ENCODE peak calls at places on chromosomes 3 and 15, in six cellular contexts. One of them, this sample, is unnamed.

GRCh38 chr3:28317438-28318022 is 31.0 kb upstream of the ZCWPW2 start:
- DNase-seq in heart right ventricle: no peak
- DNase-seq in hepatocyte: peak; percentile 62
- DNase-seq in suprapubic skin: no peak
- DNase-seq in ovary: no peak
- DNase-seq in lower lobe of right lung: no peak
- DNase-seq in this sample: no peak

GRCh38 chr3:42148982-42149432 is 57.9 kb downstream of the TRAK1 start:
- DNase-seq in heart right ventricle: peak; percentile 67
- DNase-seq in hepatocyte: peak; percentile 93
- DNase-seq in suprapubic skin: no peak
- DNase-seq in ovary: peak; percentile 71
- DNase-seq in lower lobe of right lung: peak; percentile 53
- DNase-seq in this sample: peak; percentile 72

GRCh38 chr15:100689500-100689899 is 87.1 kb downstream of the ASB7 start:
- DNase-seq in heart right ventricle: no peak
- DNase-seq in hepatocyte: no peak
- DNase-seq in suprapubic skin: no peak
- DNase-seq in ovary: no peak
- DNase-seq in lower lobe of right lung: no peak
- DNase-seq in this sample: no peak

GRCh38 chr3:14458434-14459280 is 56.3 kb downstream of the SLC6A6 start:
- DNase-seq in heart right ventricle: no peak
- DNase-seq in hepatocyte: no peak
- DNase-seq in suprapubic skin: no peak
- DNase-seq in ovary: no peak
- DNase-seq in lower lobe of right lung: no peak
- DNase-seq in this sample: no peak

GRCh38 chr3:128064962-128065361 is 12.7 kb downstream of the SEC61A1 start:
- DNase-seq in heart right ventricle: no peak
- DNase-seq in hepatocyte: no peak
- DNase-seq in suprapubic skin: no peak
- DNase-seq in ovary: no peak
- DNase-seq in lower lobe of right lung: no peak
- DNase-seq in this sample: no peak

GRCh38 chr15:72965671-72966070 is 86.6 kb upstream of the NEO1 start:
- DNase-seq in heart right ventricle: no peak
- DNase-seq in hepatocyte: no peak
- DNase-seq in suprapubic skin: no peak
- DNase-seq in ovary: no peak
- DNase-seq in lower lobe of right lung: no peak
- DNase-seq in this sample: no peak

GRCh38 chr3:127312818-127313217 is 25.0 kb upstream of the PRR20G start:
- DNase-seq in heart right ventricle: no peak
- DNase-seq in hepatocyte: no peak
- DNase-seq in suprapubic skin: no peak
- DNase-seq in ovary: no peak
- DNase-seq in lower lobe of right lung: no peak
- DNase-seq in this sample: no peak

GRCh38 chr3:30538787-30539186 is 67.6 kb upstream of the TGFBR2 start:
- DNase-seq in heart right ventricle: no peak
- DNase-seq in hepatocyte: no peak
- DNase-seq in suprapubic skin: no peak
- DNase-seq in ovary: no peak
- DNase-seq in lower lobe of right lung: no peak
- DNase-seq in this sample: no peak

GRCh38 chr3:118945834-118946233 is 88.8 kb downstream of the IGSF11 start:
- DNase-seq in heart right ventricle: no peak
- DNase-seq in hepatocyte: no peak
- DNase-seq in suprapubic skin: no peak
- DNase-seq in ovary: no peak
- DNase-seq in lower lobe of right lung: no peak
- DNase-seq in this sample: no peak

DNA sequence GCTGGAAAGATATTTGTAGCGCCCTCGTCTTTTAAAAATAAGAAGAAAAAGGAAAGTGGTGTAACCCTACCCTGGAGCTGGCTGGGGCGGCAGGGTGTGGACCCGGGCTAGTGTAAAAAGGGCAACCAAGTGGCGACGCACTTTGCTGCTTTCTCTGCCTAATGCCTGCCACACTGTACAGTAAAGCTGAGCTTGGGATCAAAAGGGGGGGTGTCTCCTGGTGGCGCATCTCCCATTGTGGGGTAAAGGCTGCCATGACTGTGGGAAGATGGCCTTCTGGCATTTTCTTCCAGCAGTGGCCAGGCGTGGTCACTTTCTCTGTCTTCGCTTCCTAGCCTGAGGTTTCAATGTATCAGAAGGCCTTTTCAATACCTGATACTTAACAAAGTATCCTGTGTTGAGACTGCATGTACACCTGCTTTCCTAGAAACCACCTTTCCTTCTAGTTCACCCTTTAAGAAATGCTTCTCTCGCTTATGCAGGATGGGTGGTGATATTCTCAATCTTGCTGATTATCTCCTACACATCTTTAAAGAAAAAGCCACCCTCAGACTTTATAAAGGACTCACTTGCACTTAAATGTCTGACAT is 901 bp downstream of the ARL6IP5 start:
- DNase-seq in heart right ventricle: peak; percentile 33
- DNase-seq in hepatocyte: peak; percentile 25
- DNase-seq in suprapubic skin: no peak
- DNase-seq in ovary: peak; percentile 26
- DNase-seq in lower lobe of right lung: peak; percentile 49
- DNase-seq in this sample: peak; percentile 34
- H3K27ac ChIP-seq in heart right ventricle: peak overlapping the region; percentile 93
- H3K27ac ChIP-seq in hepatocyte: peak overlapping the region; percentile 94
- H3K27ac ChIP-seq in suprapubic skin: peak overlapping the region; percentile 96
- H3K27ac ChIP-seq in ovary: peak overlapping the region; percentile 69
- H3K27ac ChIP-seq in lower lobe of right lung: peak overlapping the region; percentile 92
- H3K27ac ChIP-seq in this sample: peak overlapping the region; percentile 87

DNA sequence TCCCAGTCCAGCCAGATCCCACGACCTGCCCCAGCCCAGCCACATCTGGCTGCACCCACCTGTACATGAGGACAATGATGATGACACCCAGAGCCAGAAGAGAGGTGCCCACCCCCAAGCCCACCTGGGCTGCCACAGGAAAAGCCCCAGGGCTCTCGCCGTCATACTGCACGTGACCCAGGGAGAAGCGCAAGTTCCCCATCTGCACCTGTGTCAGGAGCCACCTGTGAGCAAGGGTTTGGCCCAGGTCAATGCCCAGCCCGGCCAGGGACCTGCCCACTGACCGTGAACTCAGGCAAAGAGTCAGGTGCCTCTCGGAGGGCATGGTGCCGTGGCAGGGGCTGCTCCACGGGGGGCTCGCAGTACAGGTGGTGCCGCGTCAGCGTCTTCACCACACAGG is 16.3 kb downstream of the PLXNB1 start:
- DNase-seq in heart right ventricle: no peak
- DNase-seq in hepatocyte: no peak
- DNase-seq in suprapubic skin: peak; percentile 76
- DNase-seq in ovary: no peak
- DNase-seq in lower lobe of right lung: peak; percentile 40
- DNase-seq in this sample: peak; percentile 13
- H3K36me3 ChIP-seq in heart right ventricle: peaks cover 80% of the 10 kb centered on the region
- H3K36me3 ChIP-seq in hepatocyte: no peaks in the 10 kb centered on the region
- H3K36me3 ChIP-seq in suprapubic skin: peaks cover 91% of the 10 kb centered on the region
- H3K36me3 ChIP-seq in ovary: no peaks in the 10 kb centered on the region
- H3K36me3 ChIP-seq in lower lobe of right lung: peaks cover 99% of the 10 kb centered on the region
- H3K36me3 ChIP-seq in this sample: peaks cover 5% of the 10 kb centered on the region

GRCh38 chr3:25007974-25008658 is 419.9 kb upstream of the RARB start:
- DNase-seq in heart right ventricle: no peak
- DNase-seq in hepatocyte: peak; percentile 16
- DNase-seq in suprapubic skin: no peak
- DNase-seq in ovary: no peak
- DNase-seq in lower lobe of right lung: no peak
- DNase-seq in this sample: no peak
- H3K27ac ChIP-seq in heart right ventricle: no peak overlapping the region
- H3K27ac ChIP-seq in hepatocyte: peak overlapping the region; percentile 41
- H3K27ac ChIP-seq in suprapubic skin: no peak overlapping the region
- H3K27ac ChIP-seq in ovary: no peak overlapping the region
- H3K27ac ChIP-seq in lower lobe of right lung: no peak overlapping the region
- H3K27ac ChIP-seq in this sample: no peak overlapping the region

DNA sequence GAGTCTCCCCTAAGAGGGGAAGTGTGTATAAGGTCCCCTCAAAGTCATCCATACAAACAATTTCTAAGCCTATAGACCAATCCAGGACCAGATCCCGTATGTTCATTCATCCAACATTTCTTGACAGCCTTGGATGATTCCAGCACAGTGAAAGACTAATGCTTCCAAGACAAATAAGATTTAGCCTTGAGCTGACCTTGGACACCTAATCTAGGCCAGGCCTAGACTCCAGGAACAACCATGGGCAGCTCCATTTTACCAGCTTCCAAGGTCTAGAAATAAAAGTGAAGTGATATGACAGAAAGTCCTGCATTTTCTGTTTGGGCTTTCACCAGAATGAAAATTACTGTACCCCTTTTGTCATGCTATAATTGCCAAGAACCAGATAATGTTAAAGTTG is 67.9 kb upstream of the BCL6 start:
- DNase-seq in heart right ventricle: no peak
- DNase-seq in hepatocyte: no peak
- DNase-seq in suprapubic skin: no peak
- DNase-seq in ovary: no peak
- DNase-seq in lower lobe of right lung: no peak
- DNase-seq in this sample: no peak
- H3K36me3 ChIP-seq in heart right ventricle: no peaks in the 10 kb centered on the region
- H3K36me3 ChIP-seq in hepatocyte: no peaks in the 10 kb centered on the region
- H3K36me3 ChIP-seq in suprapubic skin: no peaks in the 10 kb centered on the region
- H3K36me3 ChIP-seq in ovary: no peaks in the 10 kb centered on the region
- H3K36me3 ChIP-seq in lower lobe of right lung: no peaks in the 10 kb centered on the region
- H3K36me3 ChIP-seq in this sample: no peaks in the 10 kb centered on the region

DNA sequence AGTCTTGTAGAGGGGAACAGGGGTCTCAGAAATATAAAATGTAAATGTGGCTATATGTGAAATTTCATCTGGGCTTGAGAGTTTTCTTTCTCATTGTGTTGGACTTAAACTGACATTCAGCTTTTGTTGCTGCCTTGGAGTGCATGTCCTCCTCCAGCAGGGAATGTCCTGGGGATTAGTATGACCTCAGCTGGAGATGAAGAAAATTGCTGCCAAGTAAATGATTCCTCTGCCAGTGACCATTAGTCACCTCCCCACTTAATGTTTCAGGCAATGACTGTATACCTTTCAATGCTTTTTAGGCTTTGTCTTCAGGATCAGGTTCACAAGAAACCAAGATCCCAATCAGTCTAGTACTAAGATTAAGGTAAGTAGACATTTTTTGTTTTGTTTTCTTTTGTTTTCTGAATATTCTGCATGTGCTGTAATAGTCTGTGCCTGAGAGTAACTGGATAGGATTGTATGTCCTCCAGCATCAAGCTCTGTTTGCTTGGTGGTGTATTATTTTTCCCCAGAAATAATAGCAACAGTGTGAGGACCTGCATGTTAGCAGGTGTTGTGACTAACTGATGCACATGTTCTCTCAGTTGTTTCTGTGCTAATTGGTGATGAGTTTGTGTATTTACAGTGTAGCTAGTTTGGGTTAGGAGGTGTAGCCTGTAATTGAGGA is 18.1 kb upstream of the SLC22A13 start:
- DNase-seq in heart right ventricle: no peak
- DNase-seq in hepatocyte: peak; percentile 26
- DNase-seq in suprapubic skin: no peak
- DNase-seq in ovary: no peak
- DNase-seq in lower lobe of right lung: no peak
- DNase-seq in this sample: no peak
- H3K27ac ChIP-seq in heart right ventricle: no peak overlapping the region
- H3K27ac ChIP-seq in hepatocyte: no peak overlapping the region
- H3K27ac ChIP-seq in suprapubic skin: no peak overlapping the region
- H3K27ac ChIP-seq in ovary: no peak overlapping the region
- H3K27ac ChIP-seq in lower lobe of right lung: no peak overlapping the region
- H3K27ac ChIP-seq in this sample: no peak overlapping the region

DNA sequence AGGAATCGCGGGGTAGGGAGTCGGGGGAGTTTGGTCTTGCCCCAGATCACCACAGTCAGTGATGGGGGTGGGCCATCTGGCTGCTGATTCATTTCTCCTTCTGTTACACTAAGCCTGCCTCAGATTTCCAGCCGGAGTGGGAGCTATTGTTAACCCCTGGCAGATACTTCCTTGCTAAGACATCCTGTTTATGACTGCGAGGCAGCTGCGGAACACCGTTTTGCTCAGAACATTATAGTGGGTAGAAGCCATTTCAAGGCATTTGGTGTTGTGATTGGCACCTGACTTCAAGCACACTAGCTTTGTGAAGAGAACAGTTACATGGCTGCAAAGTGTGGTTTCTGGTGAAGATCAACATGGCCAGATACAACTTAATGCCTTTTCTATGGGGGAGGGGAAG is 73.8 kb downstream of the FLNB start:
- DNase-seq in heart right ventricle: no peak
- DNase-seq in hepatocyte: no peak
- DNase-seq in suprapubic skin: no peak
- DNase-seq in ovary: no peak
- DNase-seq in lower lobe of right lung: no peak
- DNase-seq in this sample: no peak
- H3K36me3 ChIP-seq in heart right ventricle: peaks cover 40% of the 10 kb centered on the region
- H3K36me3 ChIP-seq in hepatocyte: peaks cover 6% of the 10 kb centered on the region
- H3K36me3 ChIP-seq in suprapubic skin: peaks cover 44% of the 10 kb centered on the region
- H3K36me3 ChIP-seq in ovary: no peaks in the 10 kb centered on the region
- H3K36me3 ChIP-seq in lower lobe of right lung: peaks cover 20% of the 10 kb centered on the region
- H3K36me3 ChIP-seq in this sample: peaks cover 33% of the 10 kb centered on the region

GRCh38 chr3:3192481-3192764 is 12.9 kb upstream of the CRBN start:
- DNase-seq in heart right ventricle: no peak
- DNase-seq in hepatocyte: no peak
- DNase-seq in suprapubic skin: no peak
- DNase-seq in ovary: no peak
- DNase-seq in lower lobe of right lung: no peak
- DNase-seq in this sample: no peak
- H3K27ac ChIP-seq in heart right ventricle: no peak overlapping the region
- H3K27ac ChIP-seq in hepatocyte: no peak overlapping the region
- H3K27ac ChIP-seq in suprapubic skin: no peak overlapping the region
- H3K27ac ChIP-seq in ovary: no peak overlapping the region
- H3K27ac ChIP-seq in lower lobe of right lung: no peak overlapping the region
- H3K27ac ChIP-seq in this sample: no peak overlapping the region

DNA sequence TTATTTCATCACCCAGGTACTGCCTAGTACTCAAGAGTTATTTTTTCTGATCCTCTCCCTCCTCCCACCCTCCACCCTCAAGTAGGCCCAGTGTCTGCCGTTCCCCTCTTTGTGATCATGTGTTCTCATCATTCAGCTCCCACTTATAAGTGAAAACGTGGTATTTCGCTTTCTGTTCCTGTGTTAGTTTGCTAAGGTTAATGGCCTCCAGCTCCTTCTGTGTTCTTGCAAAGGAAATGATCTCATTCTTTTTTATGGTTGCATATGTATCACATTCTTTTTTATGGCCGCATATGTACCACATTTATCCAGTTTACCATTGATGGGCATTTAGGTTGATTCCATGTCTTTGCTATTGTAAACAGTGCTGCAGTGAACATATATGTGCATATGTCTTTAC is 8.2 kb upstream of the GANC start:
- DNase-seq in heart right ventricle: no peak
- DNase-seq in hepatocyte: no peak
- DNase-seq in suprapubic skin: no peak
- DNase-seq in ovary: no peak
- DNase-seq in lower lobe of right lung: no peak
- DNase-seq in this sample: no peak
- H3K36me3 ChIP-seq in heart right ventricle: peaks cover 91% of the 10 kb centered on the region
- H3K36me3 ChIP-seq in hepatocyte: no peaks in the 10 kb centered on the region
- H3K36me3 ChIP-seq in suprapubic skin: peaks cover 82% of the 10 kb centered on the region
- H3K36me3 ChIP-seq in ovary: peaks cover 3% of the 10 kb centered on the region
- H3K36me3 ChIP-seq in lower lobe of right lung: peaks cover 90% of the 10 kb centered on the region
- H3K36me3 ChIP-seq in this sample: peaks cover 67% of the 10 kb centered on the region

DNA sequence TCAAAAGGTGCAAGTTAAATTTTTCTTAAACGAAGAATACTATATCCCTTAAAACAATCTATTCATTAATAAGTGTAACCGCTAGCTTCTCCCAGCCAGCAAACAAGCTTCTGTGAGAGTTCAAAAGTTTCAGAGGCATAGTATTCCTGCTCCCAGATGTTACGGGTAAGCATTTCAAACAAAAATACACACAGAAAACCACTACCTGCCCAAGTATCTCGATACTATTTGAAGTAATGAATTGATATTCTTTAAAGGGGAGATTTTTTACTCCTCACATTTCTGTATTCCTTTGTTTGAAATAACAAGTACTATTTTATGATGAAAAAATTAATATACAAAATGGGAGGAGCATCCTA is 1.5 kb downstream of the TJP1 start:
- DNase-seq in heart right ventricle: no peak
- DNase-seq in hepatocyte: no peak
- DNase-seq in suprapubic skin: no peak
- DNase-seq in ovary: no peak
- DNase-seq in lower lobe of right lung: no peak
- DNase-seq in this sample: no peak
- H3K27ac ChIP-seq in heart right ventricle: peak overlapping the region; percentile 92
- H3K27ac ChIP-seq in hepatocyte: peak overlapping the region; percentile 100
- H3K27ac ChIP-seq in suprapubic skin: no peak overlapping the region
- H3K27ac ChIP-seq in ovary: no peak overlapping the region
- H3K27ac ChIP-seq in lower lobe of right lung: peak overlapping the region; percentile 97
- H3K27ac ChIP-seq in this sample: peak overlapping the region; percentile 99

This sample was measured in heart left ventricle.